ENCODE peak calls at places on chromosome 6, in nine cellular contexts. B is cardiac fibroblast; J is heart left ventricle; Z is iris pigment epithelial cell; T is upper lobe of left lung; D is stimulated activated CD4-positive, alpha-beta T cell treated with anti-CD3 and anti-CD28 coated beads, Interleukin-15, amount 100 ng/mL, for 1 hour; X is neural progenitor cell; A is fibroblast of mammary gland; K is activated T-cell treated with anti-CD3 and anti-CD28 coated beads for 4 hours. F is an unnamed sample.

GRCh38 chr6:77036400-77036799 is 426.9 kb downstream of the HTR1B start:
- DNase-seq in T (no peak), Z (peak; percentile 73), J (no peak), X (no peak), A (no peak), K (no peak), B (peak; percentile 32), D (no peak), F (no peak)

GRCh38 chr6:6891949-6892461 is 215.8 kb upstream of the RREB1 start:
- DNase-seq in D (no peak), T (no peak), B (peak; percentile 10), A (peak; percentile 31), X (no peak), J (no peak), Z (peak; percentile 26), K (no peak), F (no peak)

GRCh38 chr6:39881851-39882566 is 52.3 kb downstream of the MOCS1 start:
- DNase-seq in K (no peak), Z (peak; percentile 73), D (no peak), J (peak; percentile 62), T (no peak), A (peak; percentile 92), X (no peak), B (peak; percentile 93), F (peak; percentile 84)

GRCh38 chr6:27575594-27576361 is 102.9 kb upstream of the ZNF184 start:
- DNase-seq in B (peak; percentile 73), X (no peak), T (no peak), A (peak; percentile 43), J (no peak), D (no peak), Z (peak; percentile 60), K (no peak), F (no peak)

GRCh38 chr6:163414367-163415175 is at the start of gene QKI:
- DNase-seq in Z (peak; percentile 71), A (peak; percentile 69), K (peak; percentile 66), B (peak; percentile 73), T (peak; percentile 96), D (peak; percentile 76), X (peak; percentile 91), J (peak; percentile 92), F (peak; percentile 62)

GRCh38 chr6:56637640-56638039 is 5.0 kb downstream of the DST start:
- DNase-seq in X (peak; percentile 65), K (no peak), A (peak; percentile 81), J (no peak), T (no peak), D (no peak), B (peak; percentile 86), Z (peak; percentile 65), F (peak; percentile 46)

GRCh38 chr6:6737666-6738065 is 149.1 kb downstream of the LY86 start:
- DNase-seq in X (no peak), J (no peak), Z (no peak), A (no peak), T (no peak), D (no peak), B (no peak), K (no peak), F (no peak)

GRCh38 chr6:156994215-156995076 is 217.3 kb downstream of the ARID1B start:
- DNase-seq in B (no peak), A (no peak), D (no peak), K (no peak), T (no peak), J (peak; percentile 60), X (no peak), Z (no peak), F (no peak)

GRCh38 chr6:132797975-132798819 is at the start of gene SLC18B1:
- DNase-seq in B (peak; percentile 46), X (peak; percentile 76), T (peak; percentile 92), J (peak; percentile 72), K (peak; percentile 40), D (peak; percentile 52), Z (peak; percentile 23), A (no peak), F (peak; percentile 39)

GRCh38 chr6:162705736-162706135 is 21.8 kb downstream of the PRKN start:
- DNase-seq in J (no peak), T (no peak), Z (no peak), B (no peak), K (no peak), D (no peak), X (peak; percentile 20), A (no peak), F (no peak)

GRCh38 chr6:16168858-16169257 is 40.0 kb downstream of the MYLIP start:
- DNase-seq in X (peak; percentile 59), A (peak; percentile 44), Z (peak; percentile 58), T (no peak), K (no peak), J (no peak), B (peak; percentile 38), D (no peak), F (no peak)

GRCh38 chr6:106872044-106872443 is 102.5 kb downstream of the CD24 start:
- DNase-seq in X (no peak), K (no peak), A (no peak), B (no peak), D (no peak), Z (no peak), J (no peak), T (no peak), F (no peak)

GRCh38 chr6:138593100-138593877 is 94.0 kb upstream of the NHSL1 start:
- DNase-seq in D (no peak), A (peak; percentile 99), Z (peak; percentile 99), K (peak; percentile 5), X (no peak), B (peak; percentile 99), J (peak; percentile 37), T (no peak), F (peak; percentile 91)

GRCh38 chr6:15905488-15906392 is 223.1 kb upstream of the MYLIP start:
- DNase-seq in D (no peak), Z (no peak), J (no peak), K (no peak), B (no peak), T (no peak), A (no peak), X (no peak), F (no peak)

GRCh38 chr6:159701413-159701999 is 8.5 kb upstream of the SOD2 start:
- DNase-seq in T (no peak), K (no peak), Z (peak; percentile 87), B (peak; percentile 95), J (no peak), X (no peak), D (no peak), A (peak; percentile 98), F (peak; percentile 90)